ENCODE peak calls at places on chromosomes 5 and 9, in four cellular contexts. One of them, this sample, is unnamed.

GRCh38 chr5:16529319-16529718 is 63.7 kb upstream of the ZNF622 start:
- DNase-seq in BE2C: no peak
- DNase-seq in cardiac muscle cell: no peak
- DNase-seq in thyroid gland: no peak
- DNase-seq in this sample: no peak

GRCh38 chr5:110909415-110909814 is 162.1 kb upstream of the TSLP start:
- DNase-seq in thyroid gland: no peak
- DNase-seq in BE2C: no peak
- DNase-seq in cardiac muscle cell: no peak
- DNase-seq in this sample: no peak

GRCh38 chr9:99823392-99824377 is 2.0 kb downstream of the NR4A3 start:
- DNase-seq in thyroid gland: peak; percentile 51
- DNase-seq in cardiac muscle cell: peak; percentile 46
- DNase-seq in BE2C: peak; percentile 32
- DNase-seq in this sample: peak; percentile 87

GRCh38 chr9:91127653-91128052 is 234.1 kb downstream of the AUH start:
- DNase-seq in thyroid gland: no peak
- DNase-seq in BE2C: no peak
- DNase-seq in cardiac muscle cell: no peak
- DNase-seq in this sample: no peak

GRCh38 chr9:131545003-131545785 is at the start of gene PRRT1B:
- DNase-seq in cardiac muscle cell: no peak
- DNase-seq in BE2C: no peak
- DNase-seq in thyroid gland: peak; percentile 24
- DNase-seq in this sample: peak; percentile 93

GRCh38 chr9:130256644-130257043 is 8.9 kb upstream of the HMCN2 start:
- DNase-seq in BE2C: no peak
- DNase-seq in cardiac muscle cell: no peak
- DNase-seq in thyroid gland: no peak
- DNase-seq in this sample: no peak

GRCh38 chr5:170067574-170068170 is 38.0 kb upstream of the FOXI1 start:
- DNase-seq in BE2C: no peak
- DNase-seq in thyroid gland: no peak
- DNase-seq in cardiac muscle cell: no peak
- DNase-seq in this sample: no peak

GRCh38 chr5:139474815-139475791 is 4.3 kb downstream of the SMIM33 start:
- DNase-seq in thyroid gland: no peak
- DNase-seq in cardiac muscle cell: no peak
- DNase-seq in BE2C: no peak
- DNase-seq in this sample: peak; percentile 65

GRCh38 chr9:85401998-85402397 is 339.8 kb downstream of the AGTPBP1 start:
- DNase-seq in BE2C: peak; percentile 39
- DNase-seq in thyroid gland: no peak
- DNase-seq in cardiac muscle cell: no peak
- DNase-seq in this sample: no peak

GRCh38 chr9:111284703-111285102 is 45.3 kb downstream of the OR2K2 start:
- DNase-seq in cardiac muscle cell: no peak
- DNase-seq in thyroid gland: no peak
- DNase-seq in BE2C: no peak
- DNase-seq in this sample: no peak

GRCh38 chr5:470961-471749 is 28.2 kb downstream of the EXOC3 start:
- DNase-seq in cardiac muscle cell: no peak
- DNase-seq in BE2C: no peak
- DNase-seq in thyroid gland: peak; percentile 1
- DNase-seq in this sample: peak; percentile 30

GRCh38 chr5:138817241-138817640 is 57.9 kb downstream of the LRRTM2 start:
- DNase-seq in BE2C: no peak
- DNase-seq in cardiac muscle cell: no peak
- DNase-seq in thyroid gland: no peak
- DNase-seq in this sample: no peak

GRCh38 chr9:120619751-120620655 is 40.0 kb upstream of the CDK5RAP2 start:
- DNase-seq in cardiac muscle cell: peak; percentile 75
- DNase-seq in thyroid gland: peak; percentile 64
- DNase-seq in BE2C: peak; percentile 67
- DNase-seq in this sample: no peak

GRCh38 chr9:128787583-128788156 is 617 bp downstream of the TBC1D13 start:
- DNase-seq in BE2C: no peak
- DNase-seq in cardiac muscle cell: peak; percentile 24
- DNase-seq in thyroid gland: peak; percentile 42
- DNase-seq in this sample: peak; percentile 51

GRCh38 chr5:38557792-38558191 is 1.3 kb upstream of the LIFR start:
- DNase-seq in cardiac muscle cell: no peak
- DNase-seq in thyroid gland: no peak
- DNase-seq in BE2C: no peak
- DNase-seq in this sample: no peak
- H3K4me3 ChIP-seq in cardiac muscle cell: peak overlapping the region; percentile 87
- H3K4me3 ChIP-seq in thyroid gland: peak overlapping the region; percentile 58
- H3K4me3 ChIP-seq in BE2C: peak overlapping the region; percentile 88
- H3K4me3 ChIP-seq in this sample: no peak overlapping the region

GRCh38 chr9:136901516-136902258 is 15.4 kb downstream of the TRAF2 start:
- DNase-seq in cardiac muscle cell: no peak
- DNase-seq in BE2C: no peak
- DNase-seq in thyroid gland: peak; percentile 77
- DNase-seq in this sample: no peak

GRCh38 chr9:136900556-136900955 is 14.2 kb downstream of the TRAF2 start:
- DNase-seq in BE2C: no peak
- DNase-seq in cardiac muscle cell: no peak
- DNase-seq in thyroid gland: no peak
- DNase-seq in this sample: no peak

GRCh38 chr9:136898483-136899100 is 12.3 kb downstream of the TRAF2 start:
- DNase-seq in thyroid gland: no peak
- DNase-seq in cardiac muscle cell: no peak
- DNase-seq in BE2C: no peak
- DNase-seq in this sample: no peak

GRCh38 chr9:136900988-136901515 is 14.7 kb downstream of the TRAF2 start:
- DNase-seq in thyroid gland: peak; percentile 89
- DNase-seq in BE2C: no peak
- DNase-seq in cardiac muscle cell: no peak
- DNase-seq in this sample: peak; percentile 74

GRCh38 chr9:136899196-136899595 is 12.9 kb downstream of the TRAF2 start:
- DNase-seq in thyroid gland: peak; percentile 63
- DNase-seq in BE2C: no peak
- DNase-seq in cardiac muscle cell: no peak
- DNase-seq in this sample: no peak
- TF ChIP-seq CTCF in thyroid gland: no peak
- TF ChIP-seq CTCF in BE2C: no peak
- TF ChIP-seq CTCF in cardiac muscle cell: no peak
- TF ChIP-seq CTCF in this sample: no peak

GRCh38 chr5:151108566-151108965 is 27.7 kb upstream of the TNIP1 start:
- DNase-seq in cardiac muscle cell: no peak
- DNase-seq in BE2C: peak; percentile 18
- DNase-seq in thyroid gland: peak; percentile 50
- DNase-seq in this sample: no peak

GRCh38 chr5:151107084-151107483 is 26.2 kb upstream of the TNIP1 start:
- DNase-seq in thyroid gland: no peak
- DNase-seq in cardiac muscle cell: no peak
- DNase-seq in BE2C: no peak
- DNase-seq in this sample: no peak

GRCh38 chr5:151110122-151110681 is 29.4 kb upstream of the TNIP1 start:
- DNase-seq in BE2C: no peak
- DNase-seq in cardiac muscle cell: no peak
- DNase-seq in thyroid gland: no peak
- DNase-seq in this sample: no peak

GRCh38 chr5:151107738-151108520 is 27.1 kb upstream of the TNIP1 start:
- DNase-seq in cardiac muscle cell: no peak
- DNase-seq in BE2C: no peak
- DNase-seq in thyroid gland: peak; percentile 92
- DNase-seq in this sample: no peak

DNA sequence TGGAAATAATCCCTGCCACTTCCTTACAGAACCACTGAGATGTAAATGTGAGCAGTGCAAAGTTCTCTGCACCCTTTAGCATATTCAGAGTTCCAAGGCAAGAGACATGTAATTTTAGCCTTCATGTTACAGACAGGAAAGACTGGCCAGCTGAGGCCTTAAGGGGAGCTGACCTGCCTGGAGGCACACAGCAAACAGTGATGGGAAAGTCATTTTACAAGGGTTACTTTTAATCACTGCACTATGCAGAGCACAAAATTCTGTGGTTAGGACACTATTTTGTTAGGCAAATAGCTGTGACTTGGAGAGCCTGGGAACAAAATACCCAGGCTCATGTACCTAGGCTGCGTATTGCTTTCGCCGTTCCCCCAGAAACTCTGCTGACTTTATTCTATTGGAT is 30.2 kb upstream of the TNIP1 start:
- DNase-seq in cardiac muscle cell: no peak
- DNase-seq in thyroid gland: no peak
- DNase-seq in BE2C: no peak
- DNase-seq in this sample: no peak
- H3K4me3 ChIP-seq in cardiac muscle cell: no peak overlapping the region
- H3K4me3 ChIP-seq in thyroid gland: no peak overlapping the region
- H3K4me3 ChIP-seq in BE2C: no peak overlapping the region
- H3K4me3 ChIP-seq in this sample: no peak overlapping the region

GRCh38 chr9:34995288-34996060 is 5.9 kb downstream of the DNAJB5 start:
- DNase-seq in thyroid gland: no peak
- DNase-seq in cardiac muscle cell: no peak
- DNase-seq in BE2C: no peak
- DNase-seq in this sample: no peak

GRCh38 chr9:34997375-34997774 is 7.8 kb downstream of the DNAJB5 start:
- DNase-seq in BE2C: no peak
- DNase-seq in thyroid gland: no peak
- DNase-seq in cardiac muscle cell: no peak
- DNase-seq in this sample: no peak

GRCh38 chr9:34996905-34997279 is 7.3 kb downstream of the DNAJB5 start:
- DNase-seq in BE2C: no peak
- DNase-seq in cardiac muscle cell: no peak
- DNase-seq in thyroid gland: no peak
- DNase-seq in this sample: no peak

GRCh38 chr9:34994429-34995287 is 5.1 kb downstream of the DNAJB5 start:
- DNase-seq in thyroid gland: peak; percentile 35
- DNase-seq in cardiac muscle cell: peak; percentile 59
- DNase-seq in BE2C: peak; percentile 57
- DNase-seq in this sample: no peak

DNA sequence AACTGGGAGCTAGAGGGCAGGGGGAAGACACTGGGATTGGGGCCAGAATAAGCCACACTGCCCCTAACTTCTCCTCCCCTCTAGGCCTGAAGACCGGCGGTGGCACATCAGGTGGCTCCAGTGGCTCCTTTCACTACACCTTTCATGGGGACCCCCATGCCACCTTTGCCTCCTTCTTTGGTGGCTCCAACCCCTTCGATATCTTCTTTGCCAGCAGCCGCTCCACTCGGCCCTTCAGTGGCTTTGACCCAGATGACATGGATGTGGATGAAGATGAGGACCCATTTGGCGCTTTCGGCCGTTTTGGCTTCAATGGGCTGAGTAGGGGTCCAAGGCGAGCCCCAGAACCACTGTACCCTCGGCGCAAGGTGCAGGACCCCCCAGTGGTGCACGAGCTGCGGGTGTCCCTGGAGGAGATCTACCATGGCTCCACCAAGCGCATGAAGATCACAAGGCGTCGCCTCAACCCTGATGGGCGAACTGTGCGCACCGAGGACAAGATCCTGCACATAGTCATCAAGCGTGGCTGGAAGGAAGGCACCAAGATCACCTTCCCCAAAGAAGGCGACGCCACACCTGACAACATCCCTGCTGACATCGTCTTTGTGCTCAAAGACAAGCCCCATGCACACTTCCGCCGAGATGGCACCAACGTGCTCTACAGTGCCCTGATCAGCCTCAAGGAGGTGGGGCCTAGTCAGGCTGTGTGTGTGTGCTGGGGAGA is 6.8 kb downstream of the DNAJB5 start:
- DNase-seq in thyroid gland: no peak
- DNase-seq in BE2C: no peak
- DNase-seq in cardiac muscle cell: no peak
- DNase-seq in this sample: no peak
- TF ChIP-seq CTCF in thyroid gland: no peak
- TF ChIP-seq CTCF in BE2C: no peak
- TF ChIP-seq CTCF in cardiac muscle cell: no peak
- TF ChIP-seq CTCF in this sample: no peak

GRCh38 chr5:134100283-134101011 is 14.0 kb upstream of the TCF7 start:
- DNase-seq in BE2C: peak; percentile 68
- DNase-seq in thyroid gland: peak; percentile 76
- DNase-seq in cardiac muscle cell: no peak
- DNase-seq in this sample: no peak
- H3K4me3 ChIP-seq in BE2C: no peak overlapping the region
- H3K4me3 ChIP-seq in thyroid gland: no peak overlapping the region
- H3K4me3 ChIP-seq in cardiac muscle cell: no peak overlapping the region
- H3K4me3 ChIP-seq in this sample: no peak overlapping the region

GRCh38 chr9:34669809-34670562 is 7.5 kb upstream of the CCL27 start:
- DNase-seq in BE2C: no peak
- DNase-seq in cardiac muscle cell: no peak
- DNase-seq in thyroid gland: no peak
- DNase-seq in this sample: no peak

GRCh38 chr9:34674440-34674839 is 12.0 kb upstream of the CCL27 start:
- DNase-seq in BE2C: no peak
- DNase-seq in thyroid gland: no peak
- DNase-seq in cardiac muscle cell: no peak
- DNase-seq in this sample: no peak

GRCh38 chr9:34671307-34671706 is 8.8 kb upstream of the CCL27 start:
- DNase-seq in cardiac muscle cell: no peak
- DNase-seq in BE2C: no peak
- DNase-seq in thyroid gland: no peak
- DNase-seq in this sample: no peak

GRCh38 chr9:34675874-34676273 is 13.4 kb upstream of the CCL27 start:
- DNase-seq in BE2C: no peak
- DNase-seq in thyroid gland: no peak
- DNase-seq in cardiac muscle cell: no peak
- DNase-seq in this sample: no peak

GRCh38 chr9:34675048-34675714 is 12.7 kb upstream of the CCL27 start:
- DNase-seq in cardiac muscle cell: peak; percentile 92
- DNase-seq in thyroid gland: peak; percentile 40
- DNase-seq in BE2C: peak; percentile 94
- DNase-seq in this sample: peak; percentile 62
- TF ChIP-seq CTCF in cardiac muscle cell: peak; percentile 85
- TF ChIP-seq CTCF in thyroid gland: peak; percentile 44
- TF ChIP-seq CTCF in BE2C: peak; percentile 99
- TF ChIP-seq CTCF in this sample: peak; percentile 27

GRCh38 chr5:133299021-133299420 is 247.2 kb downstream of the HSPA4 start:
- DNase-seq in cardiac muscle cell: no peak
- DNase-seq in BE2C: no peak
- DNase-seq in thyroid gland: no peak
- DNase-seq in this sample: no peak
- H3K4me3 ChIP-seq in cardiac muscle cell: no peak overlapping the region
- H3K4me3 ChIP-seq in BE2C: no peak overlapping the region
- H3K4me3 ChIP-seq in thyroid gland: no peak overlapping the region
- H3K4me3 ChIP-seq in this sample: no peak overlapping the region

GRCh38 chr5:34905564-34905963 is 9.7 kb downstream of the RAD1 start:
- DNase-seq in thyroid gland: no peak
- DNase-seq in BE2C: no peak
- DNase-seq in cardiac muscle cell: no peak
- DNase-seq in this sample: no peak
- TF ChIP-seq CTCF in thyroid gland: peak; percentile 37
- TF ChIP-seq CTCF in BE2C: peak; percentile 56
- TF ChIP-seq CTCF in cardiac muscle cell: peak; percentile 54
- TF ChIP-seq CTCF in this sample: no peak

GRCh38 chr9:35103660-35104191 is 795 bp upstream of the STOML2 start:
- DNase-seq in cardiac muscle cell: no peak
- DNase-seq in BE2C: no peak
- DNase-seq in thyroid gland: no peak
- DNase-seq in this sample: no peak
- H3K4me3 ChIP-seq in cardiac muscle cell: peak overlapping the region; percentile 56
- H3K4me3 ChIP-seq in BE2C: peak overlapping the region; percentile 99
- H3K4me3 ChIP-seq in thyroid gland: no peak overlapping the region
- H3K4me3 ChIP-seq in this sample: peak overlapping the region; percentile 86

GRCh38 chr5:98433022-98433421 is 340.4 kb upstream of the RGMB start:
- DNase-seq in BE2C: no peak
- DNase-seq in thyroid gland: no peak
- DNase-seq in cardiac muscle cell: no peak
- DNase-seq in this sample: no peak
- TF ChIP-seq CTCF in BE2C: no peak
- TF ChIP-seq CTCF in thyroid gland: no peak
- TF ChIP-seq CTCF in cardiac muscle cell: no peak
- TF ChIP-seq CTCF in this sample: no peak